ENCODE peak calls at places on chromosomes 5 and 9, in four cellular contexts. C, G, I and Z are unnamed samples.

GRCh38 chr5:110070836-110071235 is 381.1 kb downstream of the MAN2A1 start:
- DNase-seq in C (no peak), G (no peak), I (no peak), Z (no peak)

GRCh38 chr5:142131394-142131793 is 22.8 kb downstream of the NDFIP1 start:
- DNase-seq in C (no peak), G (no peak), I (no peak), Z (no peak)

GRCh38 chr5:142844881-142845280 is 74.7 kb downstream of the ARHGAP26 start:
- DNase-seq in C (no peak), G (no peak), I (no peak), Z (no peak)

GRCh38 chr5:55855509-55855908 is 4.4 kb downstream of the IL31RA start:
- DNase-seq in C (no peak), G (peak), I (no peak), Z (no peak)

GRCh38 chr5:81721049-81721448 is 29.8 kb downstream of the SSBP2 start:
- DNase-seq in C (no peak), G (no peak), I (no peak), Z (no peak)

GRCh38 chr9:94222870-94223269 is 36.2 kb upstream of the ZNF169 start:
- DNase-seq in C (no peak), G (no peak), I (no peak), Z (no peak)

GRCh38 chr5:172860520-172861443 is 26.7 kb downstream of the ERGIC1 start:
- DNase-seq in C (no peak), G (no peak), I (no peak), Z (peak)

GRCh38 chr9:16396389-16396788 is 474.1 kb downstream of the BNC2 start:
- DNase-seq in C (no peak), G (no peak), I (no peak), Z (no peak)

GRCh38 chr5:27388755-27389154 is 350.4 kb upstream of the CDH9 start:
- DNase-seq in C (no peak), G (no peak), I (no peak), Z (no peak)

GRCh38 chr9:84513473-84513872 is 156.1 kb upstream of the NTRK2 start:
- DNase-seq in C (no peak), G (no peak), I (no peak), Z (no peak)

GRCh38 chr5:124111886-124112285 is 599.9 kb downstream of the CSNK1G3 start:
- DNase-seq in C (no peak), G (no peak), I (no peak), Z (no peak)

GRCh38 chr5:117892360-117892759 is 1096.0 kb downstream of the DTWD2 start:
- DNase-seq in C (no peak), G (no peak), I (no peak), Z (no peak)

GRCh38 chr9:37897665-37898064 is 6.3 kb downstream of the SLC25A51 start:
- DNase-seq in C (no peak), G (no peak), I (no peak), Z (no peak)

GRCh38 chr9:37892063-37892462 is 11.9 kb downstream of the SLC25A51 start:
- DNase-seq in C (no peak), G (no peak), I (no peak), Z (no peak)
- TF ChIP-seq EZH2 in C (no peak), G (no peak), I (no peak), Z (no peak)

GRCh38 chr9:82513242-82513750 is 524.7 kb downstream of the SPATA31D1 start:
- DNase-seq in C (no peak), G (no peak), I (no peak), Z (no peak)

GRCh38 chr9:82512724-82513123 is 524.2 kb downstream of the SPATA31D1 start:
- DNase-seq in C (no peak), G (no peak), I (no peak), Z (no peak)

GRCh38 chr9:82511626-82512025 is 523.1 kb downstream of the SPATA31D1 start:
- DNase-seq in C (no peak), G (no peak), I (no peak), Z (no peak)

DNA sequence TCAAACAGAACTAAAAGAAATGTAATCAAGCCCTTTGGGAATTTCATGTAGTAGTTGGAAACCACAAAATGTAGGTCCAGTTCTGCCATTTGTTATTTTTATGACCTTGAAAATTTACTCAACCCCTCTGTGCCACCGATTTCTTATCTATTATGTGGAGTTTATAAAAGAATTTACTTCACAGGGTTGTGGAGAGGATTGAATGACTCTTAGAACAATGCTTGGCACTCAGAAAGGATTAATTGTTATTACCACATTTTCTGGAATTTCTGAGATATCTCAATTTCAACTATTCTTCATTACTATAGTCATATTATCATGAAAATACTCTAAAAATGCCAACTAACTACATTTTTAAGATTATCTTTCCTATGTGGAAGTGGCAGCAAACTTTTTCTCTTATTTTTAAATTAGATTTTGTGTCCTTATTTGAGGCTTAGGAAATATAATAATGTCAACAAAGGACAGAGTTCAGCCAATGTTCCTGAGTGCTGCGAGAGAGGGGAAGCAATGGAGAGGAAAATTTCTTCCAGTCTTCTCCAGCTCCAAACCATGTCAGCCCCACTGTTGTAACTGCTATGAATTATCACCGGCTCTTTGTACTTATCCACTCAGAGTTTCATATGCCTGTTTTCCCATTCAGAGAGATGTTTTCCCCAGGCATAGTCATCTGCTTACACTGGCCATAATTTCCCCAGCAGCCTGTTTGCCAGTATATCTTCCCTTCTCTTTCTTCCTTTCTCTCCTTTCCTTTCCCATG is 525.6 kb downstream of the SPATA31D1 start:
- DNase-seq in C (no peak), G (no peak), I (no peak), Z (no peak)
- TF ChIP-seq POLR2AphosphoS5 in C (no peak), G (no peak), I (no peak), Z (no peak)

DNA sequence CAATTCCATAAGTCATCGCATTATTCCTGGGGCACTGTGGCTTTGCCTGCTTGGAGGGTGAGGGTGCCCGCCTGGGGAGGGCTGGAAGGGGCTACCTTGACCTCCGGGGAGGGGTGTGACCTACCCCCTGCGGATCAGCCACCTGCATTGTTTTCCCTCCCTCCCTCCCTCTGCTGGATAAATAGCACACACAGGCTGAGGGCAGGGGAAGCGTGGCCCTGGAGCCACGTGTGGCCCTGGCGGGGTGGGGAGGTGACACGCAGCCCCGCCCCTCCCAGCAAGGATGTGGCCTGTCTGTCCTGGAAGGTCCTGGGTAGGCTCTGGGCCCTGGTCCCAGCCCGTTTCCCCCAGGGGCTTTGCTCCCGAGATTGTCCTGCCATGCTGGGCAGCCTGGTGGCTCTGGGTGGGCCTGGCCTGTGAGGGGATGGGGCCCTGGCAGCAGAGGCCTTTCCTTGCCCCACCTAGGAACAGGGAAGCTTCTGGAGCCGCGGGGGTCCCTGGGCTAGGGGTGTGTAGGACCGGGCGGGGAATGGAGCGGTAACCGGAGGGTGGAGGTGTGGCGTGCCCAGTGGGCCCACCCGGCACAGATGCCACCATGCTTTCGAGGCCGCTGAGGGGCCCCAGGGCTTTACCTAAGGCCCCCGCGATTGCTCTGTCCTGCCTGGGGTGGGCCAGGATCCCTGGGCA is 33.4 kb downstream of the RXRA start:
- DNase-seq in C (no peak), G (no peak), I (no peak), Z (no peak)
- H3K4me3 ChIP-seq in C (no peak), G (no peak), I (no peak), Z (no peak)

GRCh38 chr9:136203406-136204085 is 1.4 kb downstream of the LHX3 start:
- DNase-seq in C (no peak), G (no peak), I (no peak), Z (no peak)

GRCh38 chr9:136204086-136204805 is 682 bp downstream of the LHX3 start:
- DNase-seq in C (no peak), G (no peak), I (no peak), Z (no peak)

GRCh38 chr9:136201609-136202448 is 3.1 kb downstream of the LHX3 start:
- DNase-seq in C (no peak), G (peak), I (no peak), Z (no peak)

GRCh38 chr9:136201174-136201573 is 3.8 kb downstream of the LHX3 start:
- DNase-seq in C (no peak), G (no peak), I (no peak), Z (no peak)

DNA sequence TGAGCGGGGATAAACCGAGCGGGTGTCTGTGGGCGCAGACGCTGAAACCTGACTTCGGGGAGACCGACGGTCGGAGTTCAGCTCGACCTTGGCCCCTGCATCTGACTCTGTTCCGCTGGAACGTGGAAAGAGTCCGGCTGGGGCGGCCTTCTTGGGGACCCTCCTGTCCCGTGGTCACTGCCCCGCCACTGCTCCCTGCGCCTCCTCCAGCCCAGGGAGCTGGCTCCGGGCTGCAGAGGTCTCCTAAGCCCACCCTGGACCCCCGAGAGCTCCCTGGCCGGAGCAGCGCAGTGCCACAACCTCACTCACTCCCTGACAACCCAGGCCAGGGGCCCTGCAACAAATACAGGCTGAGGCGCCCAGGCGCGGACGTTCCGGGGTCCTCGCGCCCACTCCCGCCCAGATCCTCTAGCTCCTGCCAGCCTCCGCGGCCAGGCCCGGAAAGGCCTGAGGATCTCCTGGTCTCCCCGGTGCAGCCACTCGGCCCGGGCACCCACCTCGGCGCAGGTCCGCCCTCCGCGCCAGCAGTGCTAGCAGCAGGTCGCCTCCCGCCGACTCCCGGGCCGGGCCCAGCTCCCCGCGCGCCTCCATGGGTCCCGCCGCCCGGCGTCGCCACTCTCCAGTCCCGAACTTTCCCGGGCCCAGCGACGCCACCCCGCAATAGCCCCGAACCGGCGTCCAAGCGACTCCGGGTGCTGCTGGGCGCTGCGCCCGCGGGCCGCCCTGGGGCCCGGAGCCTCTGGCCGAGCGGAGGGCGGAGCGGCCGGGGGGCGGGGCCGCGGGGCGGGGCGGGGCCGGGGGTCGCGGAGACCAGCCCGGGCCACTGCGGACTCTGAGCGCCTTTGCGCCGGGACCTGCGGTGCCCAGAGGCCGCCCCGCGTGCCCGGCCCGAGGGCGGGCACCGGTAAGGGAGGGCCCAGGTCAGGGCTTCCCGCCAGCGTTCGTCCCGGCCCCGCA is 2.2 kb downstream of the LHX3 start:
- DNase-seq in C (no peak), G (peak), I (no peak), Z (no peak)
- TF ChIP-seq EZH2 in C (no peak), G (no peak), I (no peak), Z (peak)

DNA sequence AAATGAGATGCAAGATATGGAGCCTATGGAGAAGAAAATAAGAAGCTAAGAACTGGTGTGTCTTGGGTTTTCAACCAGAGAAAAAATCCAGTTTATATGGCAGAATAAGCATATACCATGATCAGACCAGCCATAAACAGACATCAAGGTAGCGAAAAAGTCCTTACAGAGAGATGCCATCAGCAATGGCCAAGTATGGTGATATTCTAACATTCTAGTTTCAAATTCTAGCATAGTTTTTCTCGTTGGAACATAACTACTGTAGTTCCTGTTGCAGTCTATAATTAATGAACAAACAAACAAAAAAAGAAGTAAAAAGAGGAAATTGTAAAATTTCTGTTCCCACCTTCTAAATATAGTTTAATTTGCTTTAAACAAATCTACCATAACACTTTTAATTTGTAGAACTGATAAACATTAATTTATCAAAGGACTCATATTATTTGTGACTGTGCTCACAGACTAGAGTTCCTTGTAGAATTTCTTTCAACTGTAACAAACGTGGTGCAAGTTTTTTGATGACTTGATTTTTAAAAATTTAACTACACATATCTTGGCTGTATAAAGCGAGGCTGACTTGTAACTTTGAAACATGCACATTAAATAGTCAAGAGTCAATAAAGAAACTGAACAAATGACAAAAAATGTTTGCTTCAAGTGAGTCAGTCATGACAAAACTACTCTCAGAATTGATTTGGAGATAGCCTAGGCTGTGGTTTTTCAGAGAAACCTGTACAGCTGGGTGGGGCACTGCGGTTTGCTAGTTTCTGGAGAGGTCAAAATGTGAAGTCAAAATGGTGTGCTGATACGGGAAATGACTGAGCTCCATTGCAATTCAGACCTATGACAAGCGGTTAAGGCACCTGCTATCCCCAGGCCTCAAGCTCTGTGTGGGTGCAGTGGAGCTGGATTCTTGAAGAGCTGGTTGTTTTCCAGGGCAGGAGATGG is 10.1 kb upstream of the CD180 start:
- DNase-seq in C (peak), G (no peak), I (peak), Z (peak)
- TF ChIP-seq POLR2AphosphoS5 in C (no peak), G (no peak), I (no peak), Z (peak)

DNA sequence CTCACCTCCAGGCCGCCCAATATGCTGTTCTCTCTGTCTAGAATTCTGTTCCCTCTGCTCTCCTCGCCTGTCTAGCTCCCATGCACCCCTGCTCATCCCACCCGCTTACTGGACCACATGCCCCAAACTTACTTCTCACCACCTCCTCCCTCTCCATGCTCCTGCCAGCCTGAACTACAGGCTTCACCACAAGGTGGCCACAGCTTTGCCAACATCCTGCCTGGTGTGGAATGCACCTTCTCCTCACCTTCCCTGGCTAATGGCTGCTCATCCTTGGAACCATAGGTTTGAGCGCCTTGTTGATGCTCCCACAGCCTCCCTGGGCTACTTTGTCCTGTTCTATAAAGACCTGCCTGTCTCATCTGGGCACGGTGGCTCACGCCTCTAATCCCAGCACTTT is 9.6 kb downstream of the LAMC3 start:
- DNase-seq in C (no peak), G (peak), I (no peak), Z (no peak)
- H3K4me3 ChIP-seq in C (no peak), G (no peak), I (no peak), Z (no peak)